ENCODE peak calls at places on chromosomes 12 and 14, in five cellular contexts. One of them, this sample, is unnamed.

GRCh38 chr14:37595809-37596595 is 573 bp downstream of the TTC6 start:
- DNase-seq in GM23338: peak; percentile 76
- DNase-seq in CD4-positive, alpha-beta memory T cell: peak; percentile 24
- DNase-seq in heart right ventricle: no peak
- DNase-seq in body of pancreas: peak; percentile 60
- DNase-seq in this sample: no peak

GRCh38 chr12:27164330-27165045 is 79.6 kb upstream of the STK38L start:
- DNase-seq in GM23338: no peak
- DNase-seq in CD4-positive, alpha-beta memory T cell: no peak
- DNase-seq in heart right ventricle: no peak
- DNase-seq in body of pancreas: no peak
- DNase-seq in this sample: no peak

GRCh38 chr12:118417942-118418341 is 41.6 kb downstream of the SUDS3 start:
- DNase-seq in GM23338: no peak
- DNase-seq in CD4-positive, alpha-beta memory T cell: no peak
- DNase-seq in heart right ventricle: no peak
- DNase-seq in body of pancreas: no peak
- DNase-seq in this sample: no peak

GRCh38 chr12:25052191-25053020 is 103.5 kb upstream of the BCAT1 start:
- DNase-seq in GM23338: peak; percentile 22
- DNase-seq in CD4-positive, alpha-beta memory T cell: peak; percentile 88
- DNase-seq in heart right ventricle: no peak
- DNase-seq in body of pancreas: peak; percentile 32
- DNase-seq in this sample: peak; percentile 64

GRCh38 chr12:62581288-62582064 is 114.8 kb downstream of the MON2 start:
- DNase-seq in GM23338: peak; percentile 71
- DNase-seq in CD4-positive, alpha-beta memory T cell: peak; percentile 34
- DNase-seq in heart right ventricle: peak; percentile 31
- DNase-seq in body of pancreas: no peak
- DNase-seq in this sample: no peak

GRCh38 chr14:92897922-92898599 is 24.9 kb upstream of the CHGA start:
- DNase-seq in GM23338: no peak
- DNase-seq in CD4-positive, alpha-beta memory T cell: no peak
- DNase-seq in heart right ventricle: no peak
- DNase-seq in body of pancreas: no peak
- DNase-seq in this sample: no peak

GRCh38 chr12:116391501-116391900 is 114.0 kb upstream of the MED13L start:
- DNase-seq in GM23338: no peak
- DNase-seq in CD4-positive, alpha-beta memory T cell: no peak
- DNase-seq in heart right ventricle: no peak
- DNase-seq in body of pancreas: no peak
- DNase-seq in this sample: no peak

GRCh38 chr12:24945822-24946221 is 3.1 kb downstream of the BCAT1 start:
- DNase-seq in GM23338: no peak
- DNase-seq in CD4-positive, alpha-beta memory T cell: no peak
- DNase-seq in heart right ventricle: no peak
- DNase-seq in body of pancreas: no peak
- DNase-seq in this sample: no peak

GRCh38 chr12:105945935-105946334 is 192.8 kb downstream of the NUAK1 start:
- DNase-seq in GM23338: no peak
- DNase-seq in CD4-positive, alpha-beta memory T cell: no peak
- DNase-seq in heart right ventricle: no peak
- DNase-seq in body of pancreas: no peak
- DNase-seq in this sample: no peak

GRCh38 chr12:113208041-113208934 is 13.0 kb upstream of the TPCN1 start:
- DNase-seq in GM23338: peak; percentile 30
- DNase-seq in CD4-positive, alpha-beta memory T cell: peak; percentile 68
- DNase-seq in heart right ventricle: peak; percentile 46
- DNase-seq in body of pancreas: no peak
- DNase-seq in this sample: no peak

GRCh38 chr14:23119362-23120327 is 590 bp upstream of the CEBPE start:
- DNase-seq in GM23338: no peak
- DNase-seq in CD4-positive, alpha-beta memory T cell: peak; percentile 49
- DNase-seq in heart right ventricle: no peak
- DNase-seq in body of pancreas: no peak
- DNase-seq in this sample: peak; percentile 33

GRCh38 chr12:19778111-19778688 is 338.9 kb downstream of the AEBP2 start:
- DNase-seq in GM23338: no peak
- DNase-seq in CD4-positive, alpha-beta memory T cell: no peak
- DNase-seq in heart right ventricle: no peak
- DNase-seq in body of pancreas: no peak
- DNase-seq in this sample: no peak

GRCh38 chr12:111580737-111581136 is 18.4 kb downstream of the ATXN2 start:
- DNase-seq in GM23338: no peak
- DNase-seq in CD4-positive, alpha-beta memory T cell: no peak
- DNase-seq in heart right ventricle: no peak
- DNase-seq in body of pancreas: no peak
- DNase-seq in this sample: no peak

GRCh38 chr14:55752580-55753365 is 172.8 kb downstream of the KTN1 start:
- DNase-seq in GM23338: peak; percentile 75
- DNase-seq in CD4-positive, alpha-beta memory T cell: no peak
- DNase-seq in heart right ventricle: no peak
- DNase-seq in body of pancreas: peak; percentile 71
- DNase-seq in this sample: no peak

GRCh38 chr12:104387190-104387589 is 69.6 kb upstream of the CHST11 start:
- DNase-seq in GM23338: no peak
- DNase-seq in CD4-positive, alpha-beta memory T cell: no peak
- DNase-seq in heart right ventricle: no peak
- DNase-seq in body of pancreas: no peak
- DNase-seq in this sample: no peak

GRCh38 chr12:67709367-67709954 is 60.9 kb downstream of the DYRK2 start:
- DNase-seq in GM23338: no peak
- DNase-seq in CD4-positive, alpha-beta memory T cell: no peak
- DNase-seq in heart right ventricle: no peak
- DNase-seq in body of pancreas: no peak
- DNase-seq in this sample: no peak

GRCh38 chr12:113260127-113260526 is 38.9 kb downstream of the TPCN1 start:
- DNase-seq in GM23338: no peak
- DNase-seq in CD4-positive, alpha-beta memory T cell: no peak
- DNase-seq in heart right ventricle: no peak
- DNase-seq in body of pancreas: no peak
- DNase-seq in this sample: no peak

GRCh38 chr14:57182760-57183503 is 85.8 kb downstream of the EXOC5 start:
- DNase-seq in GM23338: peak; percentile 74
- DNase-seq in CD4-positive, alpha-beta memory T cell: no peak
- DNase-seq in heart right ventricle: no peak
- DNase-seq in body of pancreas: peak; percentile 6
- DNase-seq in this sample: no peak

GRCh38 chr12:24561882-24562760 is 386.8 kb downstream of the BCAT1 start:
- DNase-seq in GM23338: peak; percentile 88
- DNase-seq in CD4-positive, alpha-beta memory T cell: no peak
- DNase-seq in heart right ventricle: peak; percentile 69
- DNase-seq in body of pancreas: peak; percentile 50
- DNase-seq in this sample: no peak

GRCh38 chr14:74592476-74593191 is 19.4 kb downstream of the LTBP2 start:
- DNase-seq in GM23338: no peak
- DNase-seq in CD4-positive, alpha-beta memory T cell: no peak
- DNase-seq in heart right ventricle: no peak
- DNase-seq in body of pancreas: no peak
- DNase-seq in this sample: no peak

GRCh38 chr12:45439039-45439438 is 223.1 kb downstream of the ANO6 start:
- DNase-seq in GM23338: no peak
- DNase-seq in CD4-positive, alpha-beta memory T cell: no peak
- DNase-seq in heart right ventricle: no peak
- DNase-seq in body of pancreas: no peak
- DNase-seq in this sample: no peak

GRCh38 chr12:99915251-99916082 is 69.3 kb downstream of the ANKS1B start:
- DNase-seq in GM23338: no peak
- DNase-seq in CD4-positive, alpha-beta memory T cell: no peak
- DNase-seq in heart right ventricle: no peak
- DNase-seq in body of pancreas: no peak
- DNase-seq in this sample: no peak

GRCh38 chr14:73295198-73295796 is 58.0 kb downstream of the PAPLN start:
- DNase-seq in GM23338: peak; percentile 83
- DNase-seq in CD4-positive, alpha-beta memory T cell: peak; percentile 35
- DNase-seq in heart right ventricle: no peak
- DNase-seq in body of pancreas: peak; percentile 22
- DNase-seq in this sample: no peak

GRCh38 chr14:44112774-44113460 is 394.2 kb downstream of the FSCB start:
- DNase-seq in GM23338: no peak
- DNase-seq in CD4-positive, alpha-beta memory T cell: no peak
- DNase-seq in heart right ventricle: no peak
- DNase-seq in body of pancreas: no peak
- DNase-seq in this sample: no peak

GRCh38 chr12:2243275-2243674 is 190.5 kb downstream of the CACNA1C start:
- DNase-seq in GM23338: no peak
- DNase-seq in CD4-positive, alpha-beta memory T cell: no peak
- DNase-seq in heart right ventricle: no peak
- DNase-seq in body of pancreas: no peak
- DNase-seq in this sample: no peak

GRCh38 chr12:128753438-128753837 is 70.3 kb downstream of the SLC15A4 start:
- DNase-seq in GM23338: no peak
- DNase-seq in CD4-positive, alpha-beta memory T cell: no peak
- DNase-seq in heart right ventricle: no peak
- DNase-seq in body of pancreas: no peak
- DNase-seq in this sample: no peak

GRCh38 chr14:68593806-68594536 is 198.9 kb downstream of the ZFP36L1 start:
- DNase-seq in GM23338: no peak
- DNase-seq in CD4-positive, alpha-beta memory T cell: no peak
- DNase-seq in heart right ventricle: no peak
- DNase-seq in body of pancreas: no peak
- DNase-seq in this sample: no peak

GRCh38 chr14:29111554-29111953 is 345.0 kb downstream of the FOXG1 start:
- DNase-seq in GM23338: peak; percentile 2
- DNase-seq in CD4-positive, alpha-beta memory T cell: no peak
- DNase-seq in heart right ventricle: no peak
- DNase-seq in body of pancreas: no peak
- DNase-seq in this sample: no peak

GRCh38 chr12:93825926-93826599 is 148.9 kb downstream of the CRADD start:
- DNase-seq in GM23338: no peak
- DNase-seq in CD4-positive, alpha-beta memory T cell: no peak
- DNase-seq in heart right ventricle: no peak
- DNase-seq in body of pancreas: no peak
- DNase-seq in this sample: no peak

GRCh38 chr12:81125691-81126090 is 47.8 kb downstream of the ACSS3 start:
- DNase-seq in GM23338: no peak
- DNase-seq in CD4-positive, alpha-beta memory T cell: no peak
- DNase-seq in heart right ventricle: no peak
- DNase-seq in body of pancreas: no peak
- DNase-seq in this sample: no peak

GRCh38 chr12:128008341-128008740 is 258.6 kb upstream of the TMEM132C start:
- DNase-seq in GM23338: no peak
- DNase-seq in CD4-positive, alpha-beta memory T cell: no peak
- DNase-seq in heart right ventricle: no peak
- DNase-seq in body of pancreas: no peak
- DNase-seq in this sample: no peak

GRCh38 chr12:91177380-91177779 is 5.2 kb downstream of the DCN start:
- DNase-seq in GM23338: no peak
- DNase-seq in CD4-positive, alpha-beta memory T cell: no peak
- DNase-seq in heart right ventricle: no peak
- DNase-seq in body of pancreas: no peak
- DNase-seq in this sample: no peak

GRCh38 chr12:91172051-91172450 is 10.6 kb downstream of the DCN start:
- DNase-seq in GM23338: no peak
- DNase-seq in CD4-positive, alpha-beta memory T cell: no peak
- DNase-seq in heart right ventricle: no peak
- DNase-seq in body of pancreas: no peak
- DNase-seq in this sample: no peak

GRCh38 chr12:91173139-91173538 is 9.5 kb downstream of the DCN start:
- DNase-seq in GM23338: no peak
- DNase-seq in CD4-positive, alpha-beta memory T cell: no peak
- DNase-seq in heart right ventricle: no peak
- DNase-seq in body of pancreas: no peak
- DNase-seq in this sample: no peak

GRCh38 chr12:91171475-91171874 is 11.1 kb downstream of the DCN start:
- DNase-seq in GM23338: no peak
- DNase-seq in CD4-positive, alpha-beta memory T cell: no peak
- DNase-seq in heart right ventricle: no peak
- DNase-seq in body of pancreas: no peak
- DNase-seq in this sample: no peak
- H3K27ac ChIP-seq in GM23338: no peak overlapping the region
- H3K27ac ChIP-seq in CD4-positive, alpha-beta memory T cell: no peak overlapping the region
- H3K27ac ChIP-seq in heart right ventricle: peak overlapping the region; percentile 4
- H3K27ac ChIP-seq in body of pancreas: no peak overlapping the region
- H3K27ac ChIP-seq in this sample: no peak overlapping the region

DNA sequence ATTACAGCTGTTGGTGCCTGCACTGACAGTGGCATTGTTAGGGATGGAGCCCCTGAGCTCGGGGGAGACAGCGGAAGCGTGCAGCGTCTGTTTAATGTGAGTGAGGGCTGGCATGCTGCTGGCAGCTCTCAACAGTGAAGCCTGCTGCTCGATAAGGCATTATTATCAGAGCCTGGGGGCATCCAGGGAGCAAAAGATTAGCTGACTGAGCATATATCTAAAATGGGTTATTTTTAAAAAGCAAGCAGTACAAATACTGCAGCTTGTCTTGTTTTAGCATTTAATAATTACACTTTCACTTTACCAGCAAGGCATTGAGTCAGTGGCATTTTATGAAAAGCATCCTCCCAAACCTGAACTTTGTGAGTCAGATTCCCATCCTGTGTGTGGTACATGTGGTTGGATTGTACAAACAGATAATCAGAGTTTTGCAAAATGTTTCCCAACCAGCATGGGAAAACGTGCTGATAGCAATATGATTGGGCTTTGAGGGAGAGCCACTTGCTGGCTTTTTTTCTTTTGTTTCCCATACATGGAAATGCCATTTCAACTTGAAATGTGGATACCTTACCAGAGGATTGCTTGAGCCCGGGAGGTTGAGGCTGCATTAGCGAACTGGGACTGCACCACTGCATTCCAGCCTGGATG is 150.8 kb downstream of the PRKCH start:
- DNase-seq in GM23338: no peak
- DNase-seq in CD4-positive, alpha-beta memory T cell: peak; percentile 55
- DNase-seq in heart right ventricle: peak; percentile 45
- DNase-seq in body of pancreas: no peak
- DNase-seq in this sample: peak; percentile 40
- H3K27ac ChIP-seq in GM23338: no peak overlapping the region
- H3K27ac ChIP-seq in CD4-positive, alpha-beta memory T cell: peak overlapping the region; percentile 66
- H3K27ac ChIP-seq in heart right ventricle: peak overlapping the region; percentile 87
- H3K27ac ChIP-seq in body of pancreas: no peak overlapping the region
- H3K27ac ChIP-seq in this sample: peak overlapping the region; percentile 97

DNA sequence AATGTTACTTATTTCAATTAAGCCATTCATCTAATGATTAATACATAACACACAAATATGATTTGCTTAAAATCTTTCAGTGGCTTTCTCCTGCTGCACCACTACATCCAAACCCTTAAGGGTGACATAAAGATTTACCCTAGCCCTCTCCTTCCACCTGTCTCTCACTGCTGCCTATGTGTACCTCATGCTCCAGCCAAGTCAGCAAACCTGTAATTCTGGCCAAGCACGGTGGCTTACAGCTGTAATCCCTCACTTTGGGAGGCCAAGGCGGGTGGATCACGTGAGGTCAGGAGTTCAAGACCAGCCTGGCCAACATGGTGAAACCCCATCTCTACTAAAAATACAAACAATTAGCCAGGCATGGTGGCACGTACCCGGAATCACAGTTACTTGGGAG is 31.7 kb upstream of the CERS5 start:
- DNase-seq in GM23338: no peak
- DNase-seq in CD4-positive, alpha-beta memory T cell: no peak
- DNase-seq in heart right ventricle: no peak
- DNase-seq in body of pancreas: no peak
- DNase-seq in this sample: no peak
- H3K27ac ChIP-seq in GM23338: no peak overlapping the region
- H3K27ac ChIP-seq in CD4-positive, alpha-beta memory T cell: no peak overlapping the region
- H3K27ac ChIP-seq in heart right ventricle: no peak overlapping the region
- H3K27ac ChIP-seq in body of pancreas: no peak overlapping the region
- H3K27ac ChIP-seq in this sample: no peak overlapping the region

GRCh38 chr12:65961731-65962130 is 137.4 kb downstream of the HMGA2 start:
- DNase-seq in GM23338: no peak
- DNase-seq in CD4-positive, alpha-beta memory T cell: no peak
- DNase-seq in heart right ventricle: no peak
- DNase-seq in body of pancreas: no peak
- DNase-seq in this sample: no peak
- H3K27ac ChIP-seq in GM23338: no peak overlapping the region
- H3K27ac ChIP-seq in CD4-positive, alpha-beta memory T cell: no peak overlapping the region
- H3K27ac ChIP-seq in heart right ventricle: no peak overlapping the region
- H3K27ac ChIP-seq in body of pancreas: no peak overlapping the region
- H3K27ac ChIP-seq in this sample: no peak overlapping the region